ENCODE peak calls at places on chromosome 13, in five cellular contexts. U is dorsolateral prefrontal cortex, F is transverse colon, N is brain microvascular endothelial cell, O is stomach. P is an unnamed sample.

GRCh38 chr13:99766641-99767045 is 204.9 kb downstream of the ZIC5 start:
- DNase-seq in N (peak), F (no peak), U (no peak), O (no peak), P (no peak)

GRCh38 chr13:31192306-31192705 is 7.5 kb upstream of the B3GLCT start:
- DNase-seq in U (peak), F (no peak), O (no peak), N (no peak), P (no peak)

GRCh38 chr13:40146586-40147240 is 491.3 kb downstream of the COG6 start:
- DNase-seq in U (no peak), N (no peak), F (no peak), O (no peak), P (no peak)

GRCh38 chr13:42274386-42275097 is 2.6 kb downstream of the AKAP11 start:
- DNase-seq in F (no peak), O (no peak), U (no peak), N (no peak), P (no peak)

GRCh38 chr13:95858286-95859075 is 181.5 kb downstream of the DNAJC3 start:
- DNase-seq in O (no peak), F (no peak), N (peak), U (no peak), P (no peak)

GRCh38 chr13:99955107-99955746 is 16.3 kb downstream of the ZIC5 start:
- DNase-seq in U (no peak), O (no peak), F (no peak), N (no peak), P (no peak)

GRCh38 chr13:101779147-101779546 is 326.7 kb downstream of the ITGBL1 start:
- DNase-seq in N (no peak), F (no peak), O (no peak), U (no peak), P (no peak)

GRCh38 chr13:102311901-102312300 is 89.9 kb downstream of the FGF14 start:
- DNase-seq in O (no peak), N (no peak), U (no peak), F (no peak), P (no peak)

GRCh38 chr13:112014857-112015256 is 52.1 kb upstream of the SOX1 start:
- DNase-seq in F (no peak), N (no peak), U (no peak), O (no peak), P (no peak)

GRCh38 chr13:69109891-69110525 is 997.6 kb upstream of the ATXN8OS start:
- DNase-seq in F (no peak), U (no peak), O (no peak), N (no peak), P (no peak)

GRCh38 chr13:25463496-25463895 is 91.7 kb downstream of the ATP8A2 start:
- DNase-seq in N (peak), O (no peak), F (no peak), U (no peak), P (no peak)

GRCh38 chr13:79227418-79227817 is 178.6 kb downstream of the RBM26 start:
- DNase-seq in N (no peak), U (no peak), O (no peak), F (no peak), P (no peak)

GRCh38 chr13:66803759-66804456 is 426.2 kb downstream of the PCDH9 start:
- DNase-seq in U (no peak), N (no peak), F (no peak), O (no peak), P (no peak)

GRCh38 chr13:95533545-95534135 is 18.9 kb upstream of the CLDN10 start:
- DNase-seq in N (no peak), F (peak), O (peak), U (no peak), P (no peak)

GRCh38 chr13:36129539-36129938 is 1.6 kb downstream of the DCLK1 start:
- DNase-seq in U (no peak), O (no peak), N (no peak), F (no peak), P (no peak)

GRCh38 chr13:99314640-99315176 is 7.5 kb upstream of the GPR183 start:
- DNase-seq in U (no peak), O (no peak), N (peak), F (no peak), P (no peak)

GRCh38 chr13:111411186-111411858 is 90.9 kb downstream of the TEX29 start:
- DNase-seq in N (no peak), O (no peak), F (no peak), U (peak), P (no peak)

GRCh38 chr13:37058801-37059135 is 720 bp downstream of the SUPT20H start:
- DNase-seq in F (no peak), O (no peak), U (no peak), N (peak), P (peak)

GRCh38 chr13:97387487-97388353 is 46.2 kb upstream of the RAP2A start:
- DNase-seq in N (no peak), U (no peak), O (no peak), F (no peak), P (no peak)

GRCh38 chr13:111323549-111323948 is 3.1 kb downstream of the TEX29 start:
- DNase-seq in N (no peak), U (no peak), F (no peak), O (peak), P (no peak)

GRCh38 chr13:80036845-80037504 is 304.0 kb downstream of the SPRY2 start:
- DNase-seq in O (no peak), F (no peak), U (no peak), N (no peak), P (no peak)

GRCh38 chr13:97122381-97122996 is 99.6 kb upstream of the MBNL2 start:
- DNase-seq in U (no peak), N (peak), O (no peak), F (no peak), P (no peak)

GRCh38 chr13:75442736-75443234 is 39.2 kb downstream of the TBC1D4 start:
- DNase-seq in U (no peak), F (peak), N (no peak), O (no peak), P (no peak)

GRCh38 chr13:107376393-107377085 is 808.6 kb upstream of the ARGLU1 start:
- DNase-seq in U (no peak), O (no peak), F (no peak), N (no peak), P (no peak)

GRCh38 chr13:105979586-105979985 is 555.9 kb downstream of the EFNB2 start:
- DNase-seq in O (peak), U (no peak), N (peak), F (peak), P (no peak)

GRCh38 chr13:111877906-111878305 is 189.0 kb upstream of the SOX1 start:
- DNase-seq in O (no peak), F (no peak), N (no peak), U (no peak), P (no peak)

GRCh38 chr13:37168922-37169321 is 63.5 kb upstream of the CSNK1A1L start:
- DNase-seq in U (no peak), F (no peak), N (no peak), O (no peak), P (no peak)

GRCh38 chr13:22758245-22758644 is 422.5 kb upstream of the SGCG start:
- DNase-seq in F (no peak), O (no peak), N (no peak), U (no peak), P (no peak)

GRCh38 chr13:28574617-28575142 is 79.8 kb upstream of the FLT1 start:
- DNase-seq in F (peak), U (no peak), N (peak), O (no peak), P (no peak)

GRCh38 chr13:77114271-77114670 is 87.3 kb upstream of the FBXL3 start:
- DNase-seq in O (no peak), F (no peak), U (no peak), N (no peak), P (no peak)

GRCh38 chr13:92313382-92313781 is 913.2 kb upstream of the GPC6 start:
- DNase-seq in N (no peak), U (no peak), F (no peak), O (no peak), P (no peak)
- TF ChIP-seq CTCF in N (no peak), U (no peak), F (no peak), O (no peak), P (no peak)

DNA sequence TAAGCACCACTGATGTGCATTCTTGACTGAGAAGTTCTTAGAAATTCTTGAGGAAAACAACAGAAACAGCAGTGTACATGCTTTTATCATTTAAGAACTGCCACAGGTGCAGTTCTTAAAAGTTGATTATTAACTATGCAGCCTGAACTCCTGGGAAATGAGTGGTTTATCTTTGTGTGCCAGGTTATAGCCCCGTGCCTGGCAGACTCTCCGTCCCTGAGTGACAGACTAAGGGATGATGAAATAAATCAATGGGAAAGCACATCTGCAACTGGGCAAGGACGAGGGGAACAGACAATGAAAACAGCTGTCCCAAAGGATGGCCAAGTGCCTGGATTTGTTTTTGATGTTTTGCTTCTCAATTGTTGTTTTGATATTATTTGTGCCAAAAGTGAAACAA is 84.4 kb upstream of the SPATA13 start:
- DNase-seq in U (no peak), N (no peak), F (peak), O (peak), P (no peak)
- H3K4me3 ChIP-seq in U (no peak), N (no peak), F (no peak), O (no peak), P (no peak)

GRCh38 chr13:48530833-48531232 is 2.0 kb downstream of the RCBTB2 start:
- DNase-seq in N (no peak), F (no peak), O (no peak), U (no peak), P (no peak)
- H3K27ac ChIP-seq in N (no peak), F (peak), O (no peak), U (peak), P (no peak)

DNA sequence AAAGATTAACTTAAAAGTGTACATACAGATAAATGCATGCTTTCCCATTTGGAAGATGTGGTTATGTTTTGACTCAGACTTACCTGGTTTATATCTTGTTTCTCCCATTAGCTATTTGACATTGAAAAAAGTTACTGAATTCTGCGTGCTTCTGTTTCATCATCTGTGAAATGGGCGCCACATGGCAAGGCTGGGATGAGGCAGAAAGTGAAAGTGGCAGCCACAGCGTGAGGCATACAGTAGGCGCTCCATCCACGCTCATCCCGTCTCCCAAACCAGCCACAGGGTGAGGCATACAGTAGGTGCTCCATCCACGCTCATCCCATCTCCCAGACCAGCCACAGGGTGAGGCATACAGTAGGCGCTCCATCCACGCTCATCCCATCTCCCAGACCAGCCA is 14.0 kb upstream of the TMEM255B start:
- DNase-seq in N (no peak), F (no peak), O (no peak), U (no peak), P (no peak)
- TF ChIP-seq CTCF in N (no peak), F (no peak), O (no peak), U (no peak), P (no peak)

DNA sequence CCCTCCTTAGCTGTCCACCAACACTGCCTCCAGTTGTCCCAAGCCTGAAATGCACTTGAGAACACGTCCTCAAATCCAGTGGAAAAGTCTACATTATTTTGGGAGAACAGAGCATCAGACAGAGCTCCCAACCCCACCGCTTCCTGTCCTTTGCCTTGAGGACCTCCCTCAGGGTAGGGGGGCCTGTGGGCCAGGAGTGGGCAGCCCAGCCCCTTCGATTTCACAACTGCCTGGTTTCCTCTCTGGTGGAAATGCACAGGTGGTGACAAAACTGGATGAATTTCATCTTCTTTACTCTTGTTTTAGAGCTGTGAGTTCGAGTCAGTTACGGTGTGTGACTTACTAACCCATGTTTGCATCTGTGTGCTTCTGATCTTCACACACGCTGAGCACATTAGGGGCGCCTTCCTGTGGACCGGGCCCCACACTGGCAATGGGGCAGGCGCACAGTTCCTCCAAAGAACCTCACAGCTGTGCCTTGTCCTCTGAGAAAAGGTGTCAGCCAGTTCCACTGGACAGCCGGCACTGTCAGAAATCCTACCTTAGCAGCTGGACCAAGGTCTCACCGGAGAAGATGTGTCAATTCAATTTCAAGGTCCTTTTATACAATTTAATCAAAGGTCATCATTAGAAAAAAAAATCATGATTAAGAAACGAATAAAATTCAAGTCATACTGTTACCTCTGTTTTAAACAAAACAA is 80.2 kb downstream of the IRS2 start:
- DNase-seq in O (no peak), U (no peak), N (no peak), F (no peak), P (no peak)
- H3K4me3 ChIP-seq in O (no peak), U (no peak), N (no peak), F (no peak), P (no peak)

DNA sequence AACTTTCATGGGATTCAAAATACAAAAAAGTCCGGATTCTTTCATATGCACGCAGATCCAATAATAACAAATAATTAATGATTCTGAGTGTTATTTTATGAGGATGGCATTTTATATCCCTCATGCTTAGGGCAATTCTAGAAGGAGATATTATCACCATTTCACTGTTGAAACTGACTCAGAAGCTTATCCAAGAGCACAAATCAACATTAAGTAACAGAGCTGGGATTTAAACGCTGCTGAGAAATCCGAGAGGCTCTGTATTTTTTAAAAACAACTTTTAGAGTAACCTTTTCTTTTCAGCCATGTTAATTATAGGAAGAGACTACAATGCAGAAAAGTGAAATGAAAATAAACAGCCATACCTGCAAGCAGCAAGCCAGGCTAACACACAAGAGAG is 30.3 kb downstream of the ATP7B start:
- DNase-seq in F (no peak), N (no peak), U (no peak), O (no peak), P (no peak)
- H3K27ac ChIP-seq in F (no peak), N (peak), U (no peak), O (no peak), P (no peak)